ENCODE peak calls at places on chromosomes 16 and 17, in nine cellular contexts. J is AG09309, V is ascending aorta, L is epithelial cell of esophagus, S is body of pancreas, R is cardiac muscle cell, P is astrocyte of the cerebellum, M is fibroblast of lung, O is GM13977. A is an unnamed sample.

GRCh38 chr17:10380631-10381408 is 8.0 kb upstream of the MYH13 start:
- DNase-seq in J (no peak), V (no peak), L (no peak), S (no peak), R (peak; percentile 70), P (peak; percentile 49), M (peak; percentile 49), O (no peak), A (no peak)

GRCh38 chr16:3282747-3283524 is at the start of gene ZNF263:
- DNase-seq in J (peak; percentile 94), V (peak; percentile 87), L (peak; percentile 99), S (peak; percentile 95), R (peak; percentile 99), P (peak; percentile 94), M (peak; percentile 99), O (peak; percentile 98), A (peak; percentile 97)

GRCh38 chr16:52491216-52491615 is 55.7 kb downstream of the TOX3 start:
- DNase-seq in J (no peak), V (no peak), L (no peak), S (no peak), R (no peak), P (no peak), M (no peak), O (no peak), A (no peak)

GRCh38 chr16:51540259-51540658 is 389.2 kb upstream of the SALL1 start:
- DNase-seq in J (no peak), V (no peak), L (peak; percentile 74), S (no peak), R (no peak), P (no peak), M (peak; percentile 44), O (no peak), A (no peak)

GRCh38 chr16:777826-778225 is 10.4 kb downstream of the RPUSD1 start:
- DNase-seq in J (no peak), V (no peak), L (peak; percentile 40), S (no peak), R (peak; percentile 13), P (no peak), M (no peak), O (no peak), A (no peak)

GRCh38 chr17:45256114-45256966 is 5.6 kb downstream of the SPATA32 start:
- DNase-seq in J (no peak), V (no peak), L (no peak), S (no peak), R (no peak), P (no peak), M (no peak), O (no peak), A (no peak)

GRCh38 chr16:57781741-57782606 is 20.3 kb downstream of the KIFC3 start:
- DNase-seq in J (peak; percentile 16), V (no peak), L (peak; percentile 41), S (no peak), R (peak; percentile 42), P (peak; percentile 47), M (peak; percentile 27), O (no peak), A (no peak)

GRCh38 chr17:30314474-30314873 is 19.4 kb downstream of the TMIGD1 start:
- DNase-seq in J (no peak), V (no peak), L (no peak), S (no peak), R (no peak), P (no peak), M (no peak), O (no peak), A (no peak)

GRCh38 chr16:66427036-66427446 is at the start of gene BEAN1:
- DNase-seq in J (no peak), V (no peak), L (peak; percentile 37), S (no peak), R (peak; percentile 54), P (no peak), M (no peak), O (peak; percentile 50), A (no peak)

GRCh38 chr17:57875109-57876022 is 25.5 kb upstream of the MRPS23 start:
- DNase-seq in J (peak; percentile 95), V (peak; percentile 74), L (peak; percentile 92), S (peak; percentile 90), R (peak; percentile 99), P (peak; percentile 96), M (peak; percentile 98), O (no peak), A (no peak)

GRCh38 chr17:21041753-21042433 is 918 bp downstream of the USP22 start:
- DNase-seq in J (no peak), V (peak; percentile 67), L (peak; percentile 74), S (peak; percentile 85), R (peak; percentile 87), P (no peak), M (peak; percentile 83), O (peak; percentile 78), A (peak; percentile 75)

GRCh38 chr17:40606548-40607353 is 40.9 kb downstream of the SMARCE1 start:
- DNase-seq in J (no peak), V (no peak), L (no peak), S (no peak), R (no peak), P (no peak), M (no peak), O (no peak), A (no peak)

GRCh38 chr17:46865100-46865499 is 13.7 kb downstream of the WNT9B start:
- DNase-seq in J (no peak), V (no peak), L (no peak), S (no peak), R (peak; percentile 9), P (no peak), M (no peak), O (no peak), A (no peak)

GRCh38 chr17:8126306-8127066 is 2.6 kb upstream of the HES7 start:
- DNase-seq in J (no peak), V (no peak), L (no peak), S (peak; percentile 37), R (no peak), P (no peak), M (peak; percentile 61), O (peak; percentile 79), A (peak; percentile 75)

GRCh38 chr16:84116720-84117481 is at the start of gene MBTPS1:
- DNase-seq in J (peak; percentile 87), V (peak; percentile 89), L (peak; percentile 98), S (peak; percentile 99), R (peak; percentile 99), P (peak; percentile 94), M (peak; percentile 98), O (peak; percentile 97), A (peak; percentile 97)
- TF ChIP-seq CTCF in J (no peak), V (no peak), L (no peak), S (no peak), R (no peak), P (no peak), M (no peak), O (no peak), A (no peak)

GRCh38 chr16:69565611-69566436 is at the start of gene NFAT5:
- DNase-seq in J (peak; percentile 23), V (peak; percentile 46), L (peak; percentile 83), S (peak; percentile 93), R (peak; percentile 91), P (peak; percentile 38), M (peak; percentile 81), O (peak; percentile 87), A (peak; percentile 84)

GRCh38 chr16:69566437-69567030 is 768 bp downstream of the NFAT5 start:
- DNase-seq in J (no peak), V (no peak), L (peak; percentile 66), S (peak; percentile 48), R (peak; percentile 75), P (no peak), M (peak; percentile 71), O (peak; percentile 78), A (peak; percentile 70)

GRCh38 chr16:69563605-69564580 is 1.9 kb upstream of the NFAT5 start:
- DNase-seq in J (no peak), V (no peak), L (peak; percentile 77), S (no peak), R (peak; percentile 16), P (no peak), M (peak; percentile 17), O (peak; percentile 75), A (peak; percentile 63)

GRCh38 chr16:69564845-69565610 is 738 bp upstream of the NFAT5 start:
- DNase-seq in J (no peak), V (no peak), L (no peak), S (no peak), R (peak; percentile 13), P (no peak), M (peak; percentile 32), O (no peak), A (no peak)

GRCh38 chr16:69567031-69567680 is 1.4 kb downstream of the NFAT5 start:
- DNase-seq in J (no peak), V (no peak), L (peak; percentile 61), S (peak; percentile 28), R (no peak), P (peak; percentile 24), M (no peak), O (peak; percentile 45), A (peak; percentile 54)
- TF ChIP-seq CTCF in J (peak; percentile 33), V (peak; percentile 24), L (peak; percentile 16), S (no peak), R (peak; percentile 17), P (peak; percentile 30), M (peak; percentile 22), O (peak; percentile 16), A (peak; percentile 15)

DNA sequence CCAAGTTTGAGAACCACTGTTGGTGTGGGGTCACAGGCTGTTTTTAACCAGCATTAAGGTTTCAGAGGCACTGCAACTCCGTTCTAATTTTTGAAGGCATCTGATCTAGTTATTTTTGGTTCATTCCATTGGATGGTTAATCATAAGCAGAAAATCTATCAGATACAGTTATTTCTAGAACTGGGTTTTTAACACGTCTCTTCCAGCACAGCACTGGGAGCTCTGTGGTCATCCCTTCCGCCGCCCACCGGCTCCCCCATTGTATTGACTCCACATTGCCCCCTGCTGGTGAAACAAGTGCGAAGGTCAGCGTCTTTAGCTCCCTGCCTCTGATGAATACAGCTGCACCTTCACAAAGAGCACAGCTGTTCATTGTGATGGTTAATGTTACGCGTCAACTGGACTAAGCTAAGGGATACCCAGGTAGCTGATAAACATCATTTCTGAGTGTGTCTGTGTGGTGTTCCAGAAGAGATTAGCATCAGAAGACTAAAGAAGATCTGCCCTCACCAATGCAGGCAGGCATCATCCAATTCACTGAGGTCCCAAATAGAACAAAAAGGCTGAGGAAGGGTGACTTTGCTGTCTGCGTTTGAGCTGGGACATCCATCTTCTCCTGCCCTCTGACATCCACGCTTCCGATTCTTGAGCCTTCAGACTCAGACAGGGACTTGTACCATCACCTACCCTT is 8.5 kb downstream of the CCL18 start:
- DNase-seq in J (no peak), V (no peak), L (peak; percentile 31), S (peak; percentile 49), R (peak; percentile 63), P (no peak), M (peak; percentile 20), O (peak; percentile 71), A (peak; percentile 77)
- TF ChIP-seq CTCF in J (peak; percentile 64), V (peak; percentile 41), L (peak; percentile 47), S (peak; percentile 74), R (peak; percentile 77), P (peak; percentile 43), M (peak; percentile 42), O (peak; percentile 83), A (peak; percentile 67)

DNA sequence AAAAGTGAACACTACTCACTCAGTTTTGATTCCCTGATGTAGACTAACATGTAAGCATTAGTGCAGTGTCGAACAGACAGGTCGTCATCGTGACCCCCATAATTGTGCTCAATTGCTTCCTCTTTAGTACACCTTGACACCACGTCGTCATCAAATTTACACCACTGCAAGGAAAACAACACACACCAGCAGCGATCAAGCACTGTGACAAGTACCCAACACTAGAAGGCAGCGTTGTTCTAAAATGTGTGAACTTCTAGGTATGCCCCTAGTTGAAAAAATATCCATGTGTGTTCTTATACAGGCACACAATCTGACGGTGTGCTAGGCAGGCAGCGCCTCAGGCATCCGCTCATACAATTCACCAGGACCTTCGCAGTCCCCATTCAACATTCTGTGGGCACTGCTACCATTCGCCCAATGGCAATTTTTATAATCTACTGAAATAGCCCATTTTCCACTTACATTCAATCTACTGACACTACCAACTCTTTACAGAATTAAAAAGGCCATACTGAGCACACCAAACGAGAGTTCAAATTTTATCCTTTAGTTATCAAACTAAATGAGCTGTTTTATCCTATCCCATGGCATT is 23.1 kb downstream of the LITAFD start:
- DNase-seq in J (no peak), V (no peak), L (peak; percentile 30), S (no peak), R (peak; percentile 59), P (no peak), M (peak; percentile 59), O (no peak), A (no peak)
- TF ChIP-seq CTCF in J (peak; percentile 48), V (peak; percentile 24), L (peak; percentile 47), S (peak; percentile 13), R (peak; percentile 57), P (peak; percentile 72), M (peak; percentile 57), O (peak; percentile 44), A (peak; percentile 54)